ENCODE peak calls at places on chromosomes 13 and 19, in four cellular contexts. S is CD4-positive, alpha-beta memory T cell; C is PC-3; L is breast epithelium. Z is an unnamed sample. For H3K27me3, the result is how much of the 10 kb centered on the place peaks cover.

GRCh38 chr19:18070181-18070580 is 16.6 kb downstream of the IL12RB1 start:
- DNase-seq in S (no peak), C (no peak), L (no peak), Z (no peak)

GRCh38 chr19:29634002-29634401 is 27.9 kb downstream of the POP4 start:
- DNase-seq in S (no peak), C (no peak), L (no peak), Z (no peak)

GRCh38 chr19:13033819-13034611 is 38.7 kb downstream of the NFIX start:
- DNase-seq in S (no peak), C (peak), L (peak), Z (peak)

GRCh38 chr13:72527333-72527732 is 200.1 kb downstream of the MZT1 start:
- DNase-seq in S (no peak), C (no peak), L (no peak), Z (no peak)

GRCh38 chr13:33285420-33286124 is at the start of gene STARD13:
- DNase-seq in S (no peak), C (peak), L (peak), Z (peak)

GRCh38 chr19:1775951-1776605 is 22.8 kb downstream of the ONECUT3 start:
- DNase-seq in S (no peak), C (no peak), L (no peak), Z (peak)

GRCh38 chr19:33434090-33434885 is 60.8 kb downstream of the CEBPG start:
- DNase-seq in S (no peak), C (no peak), L (no peak), Z (no peak)

GRCh38 chr19:17420267-17420924 is 549 bp downstream of the MVB12A start:
- DNase-seq in S (no peak), C (peak), L (no peak), Z (no peak)

GRCh38 chr19:50719566-50719965 is at the start of gene SHANK1:
- DNase-seq in S (no peak), C (no peak), L (no peak), Z (no peak)

GRCh38 chr19:29206453-29206852 is 6.5 kb downstream of the UQCRFS1 start:
- DNase-seq in S (no peak), C (no peak), L (no peak), Z (no peak)

GRCh38 chr19:16514383-16515019 is 18.3 kb downstream of the C19orf44 start:
- DNase-seq in S (no peak), C (no peak), L (no peak), Z (no peak)

GRCh38 chr13:33349996-33350826 is 64.7 kb upstream of the STARD13 start:
- DNase-seq in S (no peak), C (peak), L (peak), Z (peak)

GRCh38 chr19:48348039-48348438 is 15.7 kb downstream of the TMEM143 start:
- DNase-seq in S (no peak), C (no peak), L (no peak), Z (no peak)

GRCh38 chr19:685457-685931 is 9.3 kb downstream of the FSTL3 start:
- DNase-seq in S (no peak), C (no peak), L (no peak), Z (no peak)

GRCh38 chr13:41411536-41411935 is 45.8 kb upstream of the RGCC start:
- DNase-seq in S (peak), C (peak), L (no peak), Z (no peak)

GRCh38 chr19:19185853-19186728 is 5.9 kb downstream of the BORCS8 start:
- DNase-seq in S (peak), C (peak), L (no peak), Z (no peak)

GRCh38 chr13:30355405-30355741 is 48.0 kb upstream of the KATNAL1 start:
- DNase-seq in S (no peak), C (no peak), L (no peak), Z (no peak)

GRCh38 chr13:25046985-25047660 is 48.8 kb upstream of the PABPC3 start:
- DNase-seq in S (no peak), C (no peak), L (no peak), Z (no peak)

GRCh38 chr13:104414771-104415170 is 1348.6 kb upstream of the SLC10A2 start:
- DNase-seq in S (no peak), C (no peak), L (no peak), Z (no peak)

GRCh38 chr19:47839411-47839810 is 17.7 kb downstream of the CRX start:
- DNase-seq in S (no peak), C (no peak), L (no peak), Z (no peak)

GRCh38 chr13:40490086-40490723 is 176.2 kb downstream of the FOXO1 start:
- DNase-seq in S (peak), C (no peak), L (no peak), Z (no peak)

GRCh38 chr13:87322386-87322785 is 348.8 kb upstream of the SLITRK5 start:
- DNase-seq in S (no peak), C (no peak), L (no peak), Z (no peak)

GRCh38 chr19:40962460-40962961 is 28.6 kb upstream of the CYP2B6 start:
- DNase-seq in S (no peak), C (peak), L (no peak), Z (no peak)

GRCh38 chr19:48859711-48860572 is 8.5 kb downstream of the PLEKHA4 start:
- DNase-seq in S (no peak), C (peak), L (no peak), Z (peak)

GRCh38 chr19:51721905-51722304 is 1.9 kb downstream of the HAS1 start:
- DNase-seq in S (no peak), C (no peak), L (no peak), Z (no peak)
- H3K27me3 ChIP-seq in S (under half), C (under half), L (under half), Z (under half)

DNA sequence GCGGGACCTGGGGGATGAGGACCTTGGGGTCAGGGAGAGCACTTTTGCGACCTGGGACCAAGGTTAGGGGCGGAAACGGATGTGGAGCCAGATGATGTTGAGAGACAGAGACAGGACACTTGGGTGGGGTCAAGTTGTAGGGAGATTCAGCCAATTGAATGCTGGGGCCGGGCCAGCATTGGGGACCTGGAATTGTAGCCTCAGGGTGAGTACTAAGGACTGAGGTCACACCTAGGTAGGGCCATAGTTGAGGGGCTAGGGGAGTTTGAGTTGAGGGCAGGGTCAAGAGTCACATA is 1.2 kb downstream of the ALKBH7 start:
- DNase-seq in S (no peak), C (no peak), L (no peak), Z (no peak)
- H3K27me3 ChIP-seq in S (under half), C (under half), L (under half), Z (under half)

DNA sequence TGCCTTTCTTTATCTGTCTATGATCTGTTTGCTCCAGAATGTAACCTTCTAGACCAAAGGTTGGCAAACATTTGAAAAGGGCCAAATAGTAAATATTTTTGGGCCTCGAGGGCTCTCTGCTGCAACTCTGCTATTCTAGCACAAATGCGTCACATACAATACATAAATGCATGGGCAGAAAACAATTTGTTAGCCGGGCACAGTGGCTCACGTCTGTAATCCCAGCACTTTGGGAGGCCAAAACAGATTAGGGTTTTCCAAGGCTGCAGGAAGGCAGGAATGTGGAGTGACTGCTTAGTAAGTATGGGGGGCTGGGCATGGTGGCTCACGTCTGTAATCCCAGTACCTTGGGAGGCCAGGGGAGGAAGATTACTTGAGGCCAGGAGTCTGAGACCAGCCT is 21.9 kb upstream of the EVI5L start:
- DNase-seq in S (no peak), C (peak), L (no peak), Z (no peak)
- H3K27me3 ChIP-seq in S (under half), C (under half), L (under half), Z (under half)

GRCh38 chr19:4597278-4597974 is 37.9 kb upstream of the SEMA6B start:
- DNase-seq in S (no peak), C (no peak), L (no peak), Z (no peak)

GRCh38 chr19:4592445-4592844 is 33.0 kb upstream of the SEMA6B start:
- DNase-seq in S (no peak), C (no peak), L (no peak), Z (no peak)

GRCh38 chr19:4596033-4596904 is 36.8 kb upstream of the SEMA6B start:
- DNase-seq in S (no peak), C (no peak), L (no peak), Z (no peak)

GRCh38 chr19:4591296-4591695 is 31.8 kb upstream of the SEMA6B start:
- DNase-seq in S (no peak), C (no peak), L (no peak), Z (no peak)

GRCh38 chr19:4594199-4594598 is 34.7 kb upstream of the SEMA6B start:
- DNase-seq in S (no peak), C (no peak), L (no peak), Z (no peak)
- H3K27me3 ChIP-seq in S (under half), C (under half), L (under half), Z (under half)

DNA sequence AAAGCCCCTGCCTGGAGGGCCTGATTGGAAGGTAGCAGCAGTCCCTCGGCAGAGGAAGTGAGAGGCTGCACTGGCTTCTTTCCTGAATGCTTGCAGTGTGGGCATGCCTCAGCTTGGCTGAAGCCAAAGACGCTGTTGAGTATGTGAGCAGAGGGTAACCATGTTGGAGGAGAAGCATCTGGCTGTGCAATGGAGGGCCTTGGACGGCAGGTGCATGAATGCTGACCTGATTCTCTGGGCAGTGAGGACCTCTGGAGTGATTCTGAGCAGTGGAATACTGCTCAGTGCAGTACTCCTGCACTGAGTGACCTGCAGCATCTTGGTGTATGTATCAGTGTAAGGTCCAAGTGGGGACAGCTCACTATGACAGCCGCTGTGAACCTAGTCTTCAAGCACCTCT is 46.9 kb downstream of the SOX1 start:
- DNase-seq in S (no peak), C (no peak), L (no peak), Z (no peak)
- H3K27me3 ChIP-seq in S (under half), C (half or more), L (under half), Z (under half)

GRCh38 chr19:54430306-54431254 is 15.3 kb downstream of the TTYH1 start:
- DNase-seq in S (peak), C (peak), L (no peak), Z (peak)
- H3K27me3 ChIP-seq in S (under half), C (under half), L (under half), Z (under half)

GRCh38 chr13:109095126-109095525 is 465.7 kb downstream of the MYO16 start:
- DNase-seq in S (no peak), C (no peak), L (no peak), Z (no peak)
- H3K27me3 ChIP-seq in S (under half), C (under half), L (under half), Z (under half)

DNA sequence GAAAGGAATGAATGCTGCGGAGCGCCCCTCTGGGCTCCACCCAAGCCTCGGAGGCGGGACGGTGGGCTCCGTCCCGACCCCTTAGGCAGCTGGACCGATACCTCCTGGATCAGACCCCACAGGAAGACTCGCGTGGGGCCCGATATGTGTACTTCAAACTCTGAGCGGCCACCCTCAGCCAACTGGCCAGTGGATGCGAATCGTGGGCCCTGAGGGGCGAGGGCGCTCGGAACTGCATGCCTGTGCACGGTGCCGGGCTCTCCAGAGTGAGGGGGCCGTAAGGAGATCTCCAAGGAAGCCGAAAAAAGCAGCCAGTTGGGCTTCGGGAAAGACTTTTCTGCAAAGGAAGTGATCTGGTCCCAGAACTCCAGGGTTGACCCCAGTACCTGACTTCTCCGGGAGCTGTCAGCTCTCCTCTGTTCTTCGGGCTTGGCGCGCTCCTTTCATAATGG is 8.6 kb downstream of the PDX1 start:
- DNase-seq in S (no peak), C (no peak), L (no peak), Z (no peak)
- H3K27me3 ChIP-seq in S (under half), C (half or more), L (under half), Z (under half)

Z was measured in pancreas.